ENCODE peak calls at places on chromosomes 5 and 9, in ten cellular contexts. V is endothelial cell; J is stimulated activated CD8-positive, alpha-beta memory T cell treated with anti-CD3 and anti-CD28 coated beads, Interleukin-15, amount 100 ng/mL, for 1 hour; L is ELF-1; P is sciatic nerve; H is transverse colon; Z is NCI-H82; G is GM12865; I is activated CD4-positive, alpha-beta T cell treated with anti-CD3 and anti-CD28 coated beads, Interleukin-2, amount 50 U/mL, for 1 hour; F is neural progenitor cell. X is an unnamed sample.

GRCh38 chr5:95983067-95983466 is 21.4 kb upstream of the ELL2 start:
- DNase-seq in V (no peak), J (no peak), L (no peak), P (no peak), H (no peak), Z (no peak), G (no peak), I (no peak), F (no peak), X (no peak)

GRCh38 chr5:23466401-23466886 is 41.0 kb upstream of the PRDM9 start:
- DNase-seq in V (no peak), J (no peak), L (no peak), P (no peak), H (no peak), Z (no peak), G (no peak), I (no peak), F (peak; percentile 2), X (peak; percentile 48)

GRCh38 chr5:172361566-172362238 is 78.1 kb upstream of the UBTD2 start:
- DNase-seq in V (no peak), J (no peak), L (peak; percentile 31), P (no peak), H (no peak), Z (no peak), G (peak; percentile 91), I (no peak), F (no peak), X (peak; percentile 98)

GRCh38 chr9:101791938-101792337 is 53.5 kb upstream of the GRIN3A start:
- DNase-seq in V (peak; percentile 77), J (no peak), L (peak; percentile 55), P (no peak), H (peak; percentile 58), Z (peak; percentile 76), G (peak; percentile 57), I (peak; percentile 3), F (peak; percentile 70), X (peak; percentile 15)

GRCh38 chr5:170216262-170216864 is 16.4 kb upstream of the C5orf58 start:
- DNase-seq in V (peak; percentile 56), J (no peak), L (peak; percentile 36), P (no peak), H (no peak), Z (peak; percentile 52), G (peak; percentile 55), I (no peak), F (peak; percentile 83), X (peak; percentile 74)

GRCh38 chr9:133996531-133997520 is 4.7 kb upstream of the VAV2 start:
- DNase-seq in V (no peak), J (no peak), L (no peak), P (no peak), H (no peak), Z (no peak), G (no peak), I (no peak), F (no peak), X (no peak)

GRCh38 chr9:3900673-3901318 is 375.0 kb upstream of the RFX3 start:
- DNase-seq in V (no peak), J (no peak), L (no peak), P (no peak), H (no peak), Z (no peak), G (no peak), I (no peak), F (no peak), X (no peak)

GRCh38 chr9:79357185-79357584 is 214.6 kb upstream of the TLE4 start:
- DNase-seq in V (no peak), J (no peak), L (no peak), P (no peak), H (no peak), Z (no peak), G (no peak), I (no peak), F (no peak), X (no peak)

GRCh38 chr9:125568616-125569015 is 138.4 kb downstream of the MAPKAP1 start:
- DNase-seq in V (no peak), J (no peak), L (no peak), P (no peak), H (no peak), Z (no peak), G (no peak), I (no peak), F (no peak), X (no peak)